ENCODE peak calls at places on chromosomes 2 and 18, in four cellular contexts. One of them, this sample, is unnamed.

GRCh38 chr2:23375448-23375847 is 9.5 kb upstream of the KLHL29 start:
- DNase-seq in colonic mucosa: no peak
- DNase-seq in breast epithelium: no peak
- DNase-seq in endothelial cell of umbilical vein: peak; percentile 22
- DNase-seq in this sample: no peak

GRCh38 chr2:69798909-69799526 is 30.4 kb upstream of the GMCL1 start:
- DNase-seq in colonic mucosa: no peak
- DNase-seq in endothelial cell of umbilical vein: peak; percentile 77
- DNase-seq in breast epithelium: no peak
- DNase-seq in this sample: no peak

GRCh38 chr2:172050506-172051125 is 34.7 kb upstream of the DLX1 start:
- DNase-seq in colonic mucosa: no peak
- DNase-seq in breast epithelium: no peak
- DNase-seq in endothelial cell of umbilical vein: no peak
- DNase-seq in this sample: no peak

GRCh38 chr18:57051586-57052044 is 95.3 kb upstream of the BOD1L2 start:
- DNase-seq in endothelial cell of umbilical vein: no peak
- DNase-seq in colonic mucosa: peak; percentile 94
- DNase-seq in breast epithelium: no peak
- DNase-seq in this sample: no peak

GRCh38 chr18:42486296-42486695 is 531.3 kb downstream of the PIK3C3 start:
- DNase-seq in colonic mucosa: no peak
- DNase-seq in endothelial cell of umbilical vein: no peak
- DNase-seq in breast epithelium: no peak
- DNase-seq in this sample: no peak

GRCh38 chr2:56185101-56185581 is 1.4 kb downstream of the CCDC85A start:
- DNase-seq in breast epithelium: no peak
- DNase-seq in colonic mucosa: peak; percentile 37
- DNase-seq in endothelial cell of umbilical vein: no peak
- DNase-seq in this sample: no peak

GRCh38 chr2:42545714-42546390 is 22.6 kb upstream of the MTA3 start:
- DNase-seq in endothelial cell of umbilical vein: no peak
- DNase-seq in breast epithelium: no peak
- DNase-seq in colonic mucosa: no peak
- DNase-seq in this sample: no peak

GRCh38 chr2:17849260-17849659 is 29.2 kb upstream of the KCNS3 start:
- DNase-seq in colonic mucosa: no peak
- DNase-seq in breast epithelium: no peak
- DNase-seq in endothelial cell of umbilical vein: no peak
- DNase-seq in this sample: no peak

DNA sequence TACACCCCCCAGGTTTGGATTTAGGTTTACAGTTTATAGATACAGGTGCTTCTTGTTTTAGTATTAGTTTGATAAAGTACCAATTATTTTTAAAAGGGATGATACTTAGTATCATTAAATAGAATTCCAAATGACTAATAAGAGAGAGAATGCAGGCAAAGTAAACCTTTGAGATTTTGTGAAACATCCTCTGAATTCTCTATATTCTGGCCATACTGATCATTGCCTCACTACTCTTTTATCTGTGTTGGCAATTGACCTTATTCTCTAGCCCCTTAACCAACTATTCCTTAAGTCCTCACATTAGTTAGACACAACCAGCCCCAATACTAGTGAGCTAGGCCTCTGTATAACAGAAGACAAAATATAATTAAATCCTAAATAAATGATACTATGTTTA is 125.4 kb downstream of the COMMD1 start:
- DNase-seq in breast epithelium: no peak
- DNase-seq in colonic mucosa: no peak
- DNase-seq in endothelial cell of umbilical vein: no peak
- DNase-seq in this sample: no peak
- TF ChIP-seq CTCF in breast epithelium: no peak
- TF ChIP-seq CTCF in colonic mucosa: no peak
- TF ChIP-seq CTCF in endothelial cell of umbilical vein: no peak
- TF ChIP-seq CTCF in this sample: no peak

GRCh38 chr18:63741769-63742168 is 33.4 kb upstream of the SERPINB7 start:
- DNase-seq in endothelial cell of umbilical vein: no peak
- DNase-seq in breast epithelium: no peak
- DNase-seq in colonic mucosa: no peak
- DNase-seq in this sample: no peak
- TF ChIP-seq CTCF in endothelial cell of umbilical vein: no peak
- TF ChIP-seq CTCF in breast epithelium: no peak
- TF ChIP-seq CTCF in colonic mucosa: no peak
- TF ChIP-seq CTCF in this sample: no peak

DNA sequence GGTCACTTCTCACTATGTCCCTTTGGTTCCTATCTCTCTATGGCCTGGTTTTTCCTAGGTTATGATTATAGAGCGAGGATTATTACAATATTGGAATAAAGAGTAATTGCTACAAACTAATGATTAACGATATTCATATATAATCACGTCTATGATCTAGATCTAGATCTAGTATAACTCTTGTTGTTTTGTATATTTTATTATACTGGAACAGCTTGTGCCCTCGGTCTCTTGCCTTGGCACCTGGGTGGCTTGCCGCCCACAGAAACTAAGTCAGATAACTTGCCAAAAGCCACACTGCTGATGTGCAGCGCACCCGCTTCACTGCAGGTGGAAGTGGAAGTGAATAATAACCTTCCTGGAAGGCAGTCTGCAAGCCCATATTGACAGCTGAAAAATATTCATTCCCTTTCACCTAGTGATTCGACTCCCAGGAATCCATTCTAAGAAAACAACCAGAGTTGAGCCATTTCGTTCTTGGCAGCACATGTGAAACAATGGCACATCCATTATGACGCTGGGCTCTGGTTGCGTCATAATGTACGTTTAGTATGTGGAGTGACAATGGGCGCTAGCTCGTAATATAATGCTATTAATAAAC is 725 bp upstream of the ANKRD53 start:
- DNase-seq in endothelial cell of umbilical vein: peak; percentile 35
- DNase-seq in breast epithelium: peak; percentile 66
- DNase-seq in colonic mucosa: no peak
- DNase-seq in this sample: no peak
- TF ChIP-seq CTCF in endothelial cell of umbilical vein: no peak
- TF ChIP-seq CTCF in breast epithelium: no peak
- TF ChIP-seq CTCF in colonic mucosa: no peak
- TF ChIP-seq CTCF in this sample: no peak

GRCh38 chr2:220858101-220858500 is 714.0 kb downstream of the EPHA4 start:
- DNase-seq in breast epithelium: no peak
- DNase-seq in endothelial cell of umbilical vein: no peak
- DNase-seq in colonic mucosa: no peak
- DNase-seq in this sample: no peak
- TF ChIP-seq CTCF in breast epithelium: no peak
- TF ChIP-seq CTCF in endothelial cell of umbilical vein: no peak
- TF ChIP-seq CTCF in colonic mucosa: no peak
- TF ChIP-seq CTCF in this sample: no peak

DNA sequence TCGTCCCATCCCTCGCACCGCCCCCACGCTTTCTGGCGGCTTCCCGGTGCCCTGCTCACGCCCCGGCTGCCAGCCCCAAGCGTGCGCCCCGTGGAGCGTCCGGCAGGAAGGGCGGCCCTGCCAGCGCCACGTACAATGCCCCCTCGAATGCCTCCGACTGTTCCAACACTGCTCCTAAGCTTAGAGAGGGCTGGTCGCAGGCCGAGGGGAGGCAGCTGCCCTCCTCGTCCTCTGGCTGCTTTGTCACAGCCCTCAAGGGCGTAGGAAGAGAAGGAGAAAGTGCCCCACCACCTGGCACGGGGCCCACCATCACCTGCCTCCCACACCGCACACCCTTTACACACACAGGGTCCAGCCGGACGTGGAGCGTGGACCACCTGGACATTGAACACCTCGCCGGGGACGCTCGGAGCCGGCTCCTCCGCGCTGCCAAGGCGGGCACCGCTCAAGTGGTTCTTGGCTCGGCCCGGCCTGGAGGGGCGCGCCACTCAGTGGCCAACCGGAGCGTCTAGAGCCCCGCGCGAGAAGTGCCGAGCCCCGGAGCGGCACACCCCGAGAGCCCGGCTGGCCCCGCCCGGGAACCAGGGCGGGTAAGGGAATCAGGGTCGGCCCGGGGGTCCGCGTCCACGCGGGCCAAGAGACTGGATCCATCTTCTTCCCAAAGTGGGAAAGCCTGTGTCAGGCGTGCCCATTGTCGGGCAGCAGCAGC is 830 bp downstream of the DNER start:
- DNase-seq in endothelial cell of umbilical vein: no peak
- DNase-seq in colonic mucosa: no peak
- DNase-seq in breast epithelium: no peak
- DNase-seq in this sample: no peak
- TF ChIP-seq CTCF in endothelial cell of umbilical vein: no peak
- TF ChIP-seq CTCF in colonic mucosa: no peak
- TF ChIP-seq CTCF in breast epithelium: no peak
- TF ChIP-seq CTCF in this sample: no peak

GRCh38 chr2:74646829-74647482 is 1.2 kb downstream of the M1AP start:
- DNase-seq in endothelial cell of umbilical vein: no peak
- DNase-seq in breast epithelium: no peak
- DNase-seq in colonic mucosa: no peak
- DNase-seq in this sample: no peak

GRCh38 chr2:74648009-74648443 is at the start of gene M1AP:
- DNase-seq in breast epithelium: no peak
- DNase-seq in colonic mucosa: peak; percentile 29
- DNase-seq in endothelial cell of umbilical vein: no peak
- DNase-seq in this sample: no peak

DNA sequence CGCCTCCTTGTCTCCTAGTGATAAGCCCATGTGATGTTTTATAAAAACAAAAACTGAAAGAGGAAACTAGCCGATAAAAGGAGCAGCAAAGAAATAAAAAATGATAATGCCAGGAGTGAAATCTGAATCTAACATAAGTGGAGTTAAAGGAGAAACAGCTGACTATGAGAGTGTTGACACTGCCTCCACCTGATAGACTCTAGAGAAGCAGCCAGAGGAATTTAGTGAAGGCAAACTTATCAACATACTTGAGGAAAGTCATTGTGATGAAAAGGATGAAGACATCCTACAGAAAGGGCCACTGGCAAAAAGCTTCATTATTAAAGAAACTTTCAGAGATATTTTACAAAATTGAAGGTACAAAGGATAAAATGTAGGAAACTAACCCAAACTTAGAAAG is 1.9 kb downstream of the M1AP start:
- DNase-seq in colonic mucosa: no peak
- DNase-seq in breast epithelium: no peak
- DNase-seq in endothelial cell of umbilical vein: no peak
- DNase-seq in this sample: no peak
- TF ChIP-seq CTCF in colonic mucosa: no peak
- TF ChIP-seq CTCF in breast epithelium: no peak
- TF ChIP-seq CTCF in endothelial cell of umbilical vein: no peak
- TF ChIP-seq CTCF in this sample: no peak

GRCh38 chr2:215275819-215276218 is 36.0 kb upstream of the ATIC start:
- DNase-seq in endothelial cell of umbilical vein: no peak
- DNase-seq in colonic mucosa: no peak
- DNase-seq in breast epithelium: no peak
- DNase-seq in this sample: no peak
- TF ChIP-seq CTCF in endothelial cell of umbilical vein: no peak
- TF ChIP-seq CTCF in colonic mucosa: no peak
- TF ChIP-seq CTCF in breast epithelium: no peak
- TF ChIP-seq CTCF in this sample: no peak

GRCh38 chr18:45320724-45321123 is 294.6 kb upstream of the SLC14A2 start:
- DNase-seq in endothelial cell of umbilical vein: no peak
- DNase-seq in colonic mucosa: no peak
- DNase-seq in breast epithelium: no peak
- DNase-seq in this sample: no peak

GRCh38 chr18:45321520-45321919 is 293.8 kb upstream of the SLC14A2 start:
- DNase-seq in breast epithelium: no peak
- DNase-seq in colonic mucosa: no peak
- DNase-seq in endothelial cell of umbilical vein: no peak
- DNase-seq in this sample: peak; percentile 92

GRCh38 chr18:45312727-45313126 is 302.5 kb upstream of the SLC14A2 start:
- DNase-seq in endothelial cell of umbilical vein: no peak
- DNase-seq in colonic mucosa: no peak
- DNase-seq in breast epithelium: no peak
- DNase-seq in this sample: no peak

GRCh38 chr18:45316127-45316526 is 299.1 kb upstream of the SLC14A2 start:
- DNase-seq in breast epithelium: no peak
- DNase-seq in colonic mucosa: no peak
- DNase-seq in endothelial cell of umbilical vein: no peak
- DNase-seq in this sample: no peak
- TF ChIP-seq CTCF in breast epithelium: no peak
- TF ChIP-seq CTCF in colonic mucosa: no peak
- TF ChIP-seq CTCF in endothelial cell of umbilical vein: no peak
- TF ChIP-seq CTCF in this sample: no peak

GRCh38 chr2:106561803-106562202 is 74.6 kb downstream of the CD8B2 start:
- DNase-seq in colonic mucosa: no peak
- DNase-seq in endothelial cell of umbilical vein: no peak
- DNase-seq in breast epithelium: peak; percentile 34
- DNase-seq in this sample: no peak
- TF ChIP-seq CTCF in colonic mucosa: no peak
- TF ChIP-seq CTCF in endothelial cell of umbilical vein: no peak
- TF ChIP-seq CTCF in breast epithelium: no peak
- TF ChIP-seq CTCF in this sample: no peak

DNA sequence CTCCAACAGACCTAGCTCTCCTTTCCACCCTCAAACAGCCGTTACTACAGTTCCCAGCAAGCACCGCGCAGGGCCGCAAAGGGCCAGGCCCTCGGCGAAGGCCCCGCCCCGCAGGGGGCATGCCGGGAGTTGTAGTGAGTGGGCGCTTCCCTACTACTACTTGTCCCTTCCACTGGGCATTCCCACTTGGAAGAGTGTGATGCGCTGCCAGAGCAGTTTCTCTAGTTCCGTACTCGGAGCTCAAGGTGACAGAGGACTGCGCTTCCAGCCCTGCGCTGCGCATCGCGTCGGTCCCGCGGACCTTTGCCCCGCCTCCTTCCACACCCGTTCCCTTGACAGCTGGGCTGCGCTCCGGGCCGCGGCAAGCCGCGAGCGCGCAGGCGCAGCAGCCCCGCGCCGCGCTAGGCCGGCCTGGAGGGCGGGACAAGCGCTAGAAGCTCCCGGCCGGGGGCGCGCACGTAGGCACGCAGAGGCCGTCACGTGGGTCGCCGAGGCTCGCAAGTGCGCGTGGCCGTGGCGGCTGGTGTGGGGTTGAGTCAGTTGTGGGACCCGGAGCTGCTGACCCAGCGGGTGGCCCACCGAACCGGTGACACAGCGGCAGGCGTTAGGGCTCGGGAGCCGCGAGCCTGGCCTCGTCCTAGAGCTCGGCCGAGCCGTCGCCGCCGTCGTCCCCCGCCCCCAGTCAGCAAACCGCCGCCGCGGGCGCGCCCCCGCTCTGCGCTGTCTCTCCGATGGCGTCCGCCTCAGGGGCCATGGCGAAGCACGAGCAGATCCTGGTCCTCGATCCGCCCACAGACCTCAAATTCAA is at the start of gene VAPA:
- DNase-seq in endothelial cell of umbilical vein: peak; percentile 99
- DNase-seq in colonic mucosa: peak; percentile 97
- DNase-seq in breast epithelium: peak; percentile 94
- DNase-seq in this sample: peak; percentile 94
- TF ChIP-seq CTCF in endothelial cell of umbilical vein: no peak
- TF ChIP-seq CTCF in colonic mucosa: no peak
- TF ChIP-seq CTCF in breast epithelium: peak; percentile 20
- TF ChIP-seq CTCF in this sample: no peak